ENCODE peak calls at places on chromosome 19, in five cellular contexts. One of them, this sample, is unnamed.

GRCh38 chr19:41882568-41883462 is at the start of gene ARHGEF1:
- DNase-seq in endodermal cell: peak; percentile 73
- DNase-seq in H1: peak; percentile 66
- DNase-seq in IMR-90: no peak
- DNase-seq in fibroblast of lung: peak; percentile 33
- DNase-seq in this sample: peak; percentile 30

GRCh38 chr19:4976412-4977298 is 7.7 kb downstream of the KDM4B start:
- DNase-seq in endodermal cell: peak; percentile 83
- DNase-seq in H1: peak; percentile 70
- DNase-seq in IMR-90: peak; percentile 98
- DNase-seq in fibroblast of lung: peak; percentile 93
- DNase-seq in this sample: peak; percentile 90

GRCh38 chr19:15317392-15318011 is 14.8 kb downstream of the BRD4 start:
- DNase-seq in IMR-90: peak; percentile 80
- DNase-seq in endodermal cell: no peak
- DNase-seq in H1: no peak
- DNase-seq in fibroblast of lung: peak; percentile 74
- DNase-seq in this sample: no peak

GRCh38 chr19:15374105-15374651 is 5.4 kb downstream of the AKAP8 start:
- DNase-seq in H1: no peak
- DNase-seq in IMR-90: no peak
- DNase-seq in fibroblast of lung: no peak
- DNase-seq in endodermal cell: no peak
- DNase-seq in this sample: no peak

GRCh38 chr19:29515706-29516357 is 10.0 kb upstream of the VSTM2B start:
- DNase-seq in H1: no peak
- DNase-seq in endodermal cell: no peak
- DNase-seq in IMR-90: no peak
- DNase-seq in fibroblast of lung: no peak
- DNase-seq in this sample: no peak

GRCh38 chr19:12779162-12779993 is 4.0 kb upstream of the HOOK2 start:
- DNase-seq in fibroblast of lung: peak; percentile 85
- DNase-seq in endodermal cell: peak; percentile 75
- DNase-seq in H1: no peak
- DNase-seq in IMR-90: peak; percentile 77
- DNase-seq in this sample: peak; percentile 32

GRCh38 chr19:49677232-49677881 is at the start of gene PRMT1:
- DNase-seq in IMR-90: no peak
- DNase-seq in fibroblast of lung: peak; percentile 29
- DNase-seq in H1: peak; percentile 77
- DNase-seq in endodermal cell: no peak
- DNase-seq in this sample: no peak

GRCh38 chr19:41649827-41650226 is 23.0 kb upstream of the CEACAM4 start:
- DNase-seq in endodermal cell: no peak
- DNase-seq in IMR-90: no peak
- DNase-seq in fibroblast of lung: no peak
- DNase-seq in H1: no peak
- DNase-seq in this sample: no peak

GRCh38 chr19:45691516-45692186 is at the start of gene SNRPD2:
- DNase-seq in H1: peak; percentile 97
- DNase-seq in endodermal cell: peak; percentile 98
- DNase-seq in fibroblast of lung: peak; percentile 92
- DNase-seq in IMR-90: peak; percentile 95
- DNase-seq in this sample: peak; percentile 94

GRCh38 chr19:3860499-3860898 is 8.3 kb downstream of the ZFR2 start:
- DNase-seq in H1: no peak
- DNase-seq in endodermal cell: no peak
- DNase-seq in fibroblast of lung: no peak
- DNase-seq in IMR-90: no peak
- DNase-seq in this sample: no peak

GRCh38 chr19:3863648-3864047 is 5.2 kb downstream of the ZFR2 start:
- DNase-seq in IMR-90: no peak
- DNase-seq in endodermal cell: no peak
- DNase-seq in fibroblast of lung: no peak
- DNase-seq in H1: no peak
- DNase-seq in this sample: no peak

GRCh38 chr19:3867971-3868769 is 668 bp downstream of the ZFR2 start:
- DNase-seq in H1: peak; percentile 59
- DNase-seq in IMR-90: no peak
- DNase-seq in fibroblast of lung: no peak
- DNase-seq in endodermal cell: peak; percentile 83
- DNase-seq in this sample: no peak

GRCh38 chr19:3866798-3867638 is 1.8 kb downstream of the ZFR2 start:
- DNase-seq in endodermal cell: no peak
- DNase-seq in fibroblast of lung: no peak
- DNase-seq in IMR-90: no peak
- DNase-seq in H1: no peak
- DNase-seq in this sample: no peak

GRCh38 chr19:3862826-3863500 is 5.9 kb downstream of the ZFR2 start:
- DNase-seq in endodermal cell: peak; percentile 52
- DNase-seq in fibroblast of lung: no peak
- DNase-seq in IMR-90: no peak
- DNase-seq in H1: no peak
- DNase-seq in this sample: no peak
- H3K9ac ChIP-seq in endodermal cell: no peak overlapping the region
- H3K9ac ChIP-seq in fibroblast of lung: no peak overlapping the region
- H3K9ac ChIP-seq in IMR-90: no peak overlapping the region
- H3K9ac ChIP-seq in H1: no peak overlapping the region
- H3K9ac ChIP-seq in this sample: no peak overlapping the region

GRCh38 chr19:51788936-51789795 is 5.8 kb upstream of the FPR3 start:
- DNase-seq in endodermal cell: no peak
- DNase-seq in IMR-90: no peak
- DNase-seq in H1: no peak
- DNase-seq in fibroblast of lung: no peak
- DNase-seq in this sample: peak; percentile 67
- H3K9ac ChIP-seq in endodermal cell: no peak overlapping the region
- H3K9ac ChIP-seq in IMR-90: no peak overlapping the region
- H3K9ac ChIP-seq in H1: no peak overlapping the region
- H3K9ac ChIP-seq in fibroblast of lung: no peak overlapping the region
- H3K9ac ChIP-seq in this sample: no peak overlapping the region

GRCh38 chr19:2896694-2897093 is 4.0 kb upstream of the ZNF57 start:
- DNase-seq in IMR-90: no peak
- DNase-seq in endodermal cell: no peak
- DNase-seq in fibroblast of lung: no peak
- DNase-seq in H1: no peak
- DNase-seq in this sample: no peak
- H3K9ac ChIP-seq in IMR-90: no peak overlapping the region
- H3K9ac ChIP-seq in endodermal cell: no peak overlapping the region
- H3K9ac ChIP-seq in fibroblast of lung: no peak overlapping the region
- H3K9ac ChIP-seq in H1: no peak overlapping the region
- H3K9ac ChIP-seq in this sample: no peak overlapping the region

GRCh38 chr19:55069137-55069858 is 6.3 kb upstream of the RDH13 start:
- DNase-seq in H1: peak; percentile 68
- DNase-seq in fibroblast of lung: peak; percentile 13
- DNase-seq in endodermal cell: peak; percentile 94
- DNase-seq in IMR-90: no peak
- DNase-seq in this sample: peak; percentile 78

GRCh38 chr19:55070755-55071502 is 4.7 kb upstream of the EPS8L1 start:
- DNase-seq in endodermal cell: no peak
- DNase-seq in IMR-90: peak; percentile 58
- DNase-seq in fibroblast of lung: peak; percentile 77
- DNase-seq in H1: no peak
- DNase-seq in this sample: peak; percentile 88

GRCh38 chr19:55067869-55068268 is 4.9 kb upstream of the RDH13 start:
- DNase-seq in fibroblast of lung: no peak
- DNase-seq in H1: no peak
- DNase-seq in IMR-90: no peak
- DNase-seq in endodermal cell: no peak
- DNase-seq in this sample: no peak

GRCh38 chr19:55069859-55070225 is 5.8 kb upstream of the EPS8L1 start:
- DNase-seq in IMR-90: no peak
- DNase-seq in endodermal cell: no peak
- DNase-seq in fibroblast of lung: no peak
- DNase-seq in H1: no peak
- DNase-seq in this sample: no peak

GRCh38 chr19:55068803-55069136 is 5.8 kb upstream of the RDH13 start:
- DNase-seq in endodermal cell: no peak
- DNase-seq in H1: no peak
- DNase-seq in fibroblast of lung: no peak
- DNase-seq in IMR-90: no peak
- DNase-seq in this sample: no peak
- H3K9ac ChIP-seq in endodermal cell: peak overlapping the region; percentile 74
- H3K9ac ChIP-seq in H1: no peak overlapping the region
- H3K9ac ChIP-seq in fibroblast of lung: no peak overlapping the region
- H3K9ac ChIP-seq in IMR-90: no peak overlapping the region
- H3K9ac ChIP-seq in this sample: no peak overlapping the region